ENCODE peak calls at places on chromosomes 6 and 20, in nine cellular contexts. N, H, D, J, X, M, U, L and K are unnamed samples.

GRCh38 chr20:3168079-3168828 is 5.1 kb downstream of the LZTS3 start:
- DNase-seq in N (peak; percentile 68), H (no peak), D (peak; percentile 83), J (peak; percentile 85), X (no peak), M (peak; percentile 76), U (peak; percentile 84), L (peak; percentile 65), K (peak; percentile 49)

GRCh38 chr20:53226788-53227187 is 254.6 kb downstream of the TSHZ2 start:
- DNase-seq in N (no peak), H (no peak), D (no peak), J (no peak), X (no peak), M (no peak), U (no peak), L (no peak), K (no peak)

GRCh38 chr6:85551264-85551663 is 42.4 kb downstream of the SNX14 start:
- DNase-seq in N (no peak), H (no peak), D (no peak), J (no peak), X (no peak), M (no peak), U (no peak), L (peak; percentile 52), K (no peak)

GRCh38 chr20:18738055-18738454 is 75.5 kb upstream of the SCP2D1 start:
- DNase-seq in N (no peak), H (no peak), D (no peak), J (no peak), X (no peak), M (no peak), U (no peak), L (no peak), K (no peak)

GRCh38 chr6:65787787-65788186 is 80.8 kb upstream of the EYS start:
- DNase-seq in N (peak; percentile 65), H (no peak), D (no peak), J (no peak), X (no peak), M (peak; percentile 32), U (peak; percentile 58), L (no peak), K (no peak)

GRCh38 chr6:13404115-13404891 is 76.0 kb upstream of the TBC1D7 start:
- DNase-seq in N (no peak), H (peak; percentile 25), D (no peak), J (no peak), X (peak; percentile 53), M (no peak), U (no peak), L (no peak), K (no peak)

GRCh38 chr6:85866373-85866740 is 223.7 kb upstream of the SYNCRIP start:
- DNase-seq in N (no peak), H (no peak), D (no peak), J (no peak), X (no peak), M (no peak), U (no peak), L (no peak), K (no peak)

GRCh38 chr6:26118999-26119398 is 31.8 kb downstream of the HFE start:
- DNase-seq in N (no peak), H (no peak), D (no peak), J (no peak), X (no peak), M (no peak), U (no peak), L (no peak), K (no peak)

GRCh38 chr6:166578536-166579233 is 7.8 kb downstream of the RAMACL start:
- DNase-seq in N (no peak), H (no peak), D (no peak), J (no peak), X (no peak), M (no peak), U (no peak), L (no peak), K (no peak)

GRCh38 chr6:29547573-29547972 is 12.0 kb downstream of the UBD start:
- DNase-seq in N (no peak), H (no peak), D (no peak), J (no peak), X (no peak), M (no peak), U (no peak), L (peak; percentile 61), K (no peak)

GRCh38 chr6:73134588-73134987 is 90.7 kb downstream of the KHDC1L start:
- DNase-seq in N (peak; percentile 73), H (peak; percentile 33), D (peak; percentile 37), J (peak; percentile 69), X (no peak), M (peak; percentile 40), U (peak; percentile 67), L (peak; percentile 88), K (no peak)

GRCh38 chr20:49631074-49631716 is 63.3 kb upstream of the PTGIS start:
- DNase-seq in N (no peak), H (no peak), D (no peak), J (no peak), X (no peak), M (no peak), U (no peak), L (no peak), K (no peak)

GRCh38 chr6:100116409-100117194 is 122.6 kb upstream of the MCHR2 start:
- DNase-seq in N (no peak), H (peak; percentile 75), D (no peak), J (no peak), X (no peak), M (no peak), U (no peak), L (peak; percentile 85), K (no peak)

GRCh38 chr6:164322533-164322932 is 908.0 kb downstream of the QKI start:
- DNase-seq in N (no peak), H (peak; percentile 81), D (no peak), J (no peak), X (no peak), M (no peak), U (no peak), L (no peak), K (no peak)

GRCh38 chr6:127207591-127208120 is 59.0 kb upstream of the RNF146 start:
- DNase-seq in N (no peak), H (peak; percentile 39), D (no peak), J (no peak), X (no peak), M (no peak), U (no peak), L (no peak), K (no peak)

GRCh38 chr6:72182337-72183246 is 296.2 kb downstream of the RIMS1 start:
- DNase-seq in N (no peak), H (peak; percentile 6), D (peak; percentile 89), J (peak; percentile 84), X (no peak), M (peak; percentile 43), U (peak; percentile 88), L (peak; percentile 81), K (no peak)

GRCh38 chr6:25277857-25278256 is 1.3 kb upstream of the CARMIL1 start:
- DNase-seq in N (no peak), H (no peak), D (no peak), J (no peak), X (no peak), M (no peak), U (no peak), L (peak; percentile 19), K (no peak)

GRCh38 chr6:157823001-157823522 is at the start of gene SNX9:
- DNase-seq in N (peak; percentile 93), H (no peak), D (peak; percentile 82), J (peak; percentile 87), X (peak; percentile 85), M (peak; percentile 92), U (peak; percentile 94), L (peak; percentile 88), K (peak; percentile 84)

GRCh38 chr20:63653974-63654680 is 903 bp upstream of the STMN3 start:
- DNase-seq in N (no peak), H (no peak), D (no peak), J (no peak), X (no peak), M (no peak), U (no peak), L (no peak), K (no peak)
- H3K27ac ChIP-seq in N (no peak overlapping the region), H (no peak overlapping the region), D (no peak overlapping the region), J (no peak overlapping the region), X (peak overlapping the region; percentile 57), M (no peak overlapping the region), U (no peak overlapping the region), L (no peak overlapping the region), K (peak overlapping the region; percentile 78)

GRCh38 chr6:7827142-7827541 is 83.4 kb downstream of the TXNDC5 start:
- DNase-seq in N (no peak), H (peak; percentile 25), D (no peak), J (no peak), X (no peak), M (peak; percentile 62), U (no peak), L (no peak), K (no peak)
- H3K27ac ChIP-seq in N (no peak overlapping the region), H (no peak overlapping the region), D (no peak overlapping the region), J (no peak overlapping the region), X (no peak overlapping the region), M (no peak overlapping the region), U (no peak overlapping the region), L (no peak overlapping the region), K (peak overlapping the region; percentile 37)

GRCh38 chr20:62141397-62142251 is 1.6 kb downstream of the PSMA7 start:
- DNase-seq in N (no peak), H (no peak), D (no peak), J (no peak), X (no peak), M (peak; percentile 52), U (peak; percentile 69), L (peak; percentile 58), K (no peak)
- H3K27ac ChIP-seq in N (no peak overlapping the region), H (peak overlapping the region; percentile 93), D (peak overlapping the region; percentile 99), J (peak overlapping the region; percentile 89), X (peak overlapping the region; percentile 94), M (peak overlapping the region; percentile 73), U (peak overlapping the region; percentile 88), L (no peak overlapping the region), K (peak overlapping the region; percentile 99)

GRCh38 chr20:47544240-47544639 is 42.6 kb downstream of the NCOA3 start:
- DNase-seq in N (no peak), H (peak; percentile 48), D (no peak), J (no peak), X (no peak), M (no peak), U (no peak), L (no peak), K (no peak)

GRCh38 chr20:47541355-47541922 is 39.8 kb downstream of the NCOA3 start:
- DNase-seq in N (no peak), H (no peak), D (no peak), J (no peak), X (no peak), M (no peak), U (no peak), L (no peak), K (no peak)

GRCh38 chr20:47540443-47541354 is 39.0 kb downstream of the NCOA3 start:
- DNase-seq in N (no peak), H (no peak), D (no peak), J (no peak), X (no peak), M (no peak), U (no peak), L (peak; percentile 44), K (no peak)

GRCh38 chr20:47544852-47545251 is 43.2 kb downstream of the NCOA3 start:
- DNase-seq in N (no peak), H (no peak), D (no peak), J (no peak), X (no peak), M (no peak), U (no peak), L (no peak), K (no peak)

DNA sequence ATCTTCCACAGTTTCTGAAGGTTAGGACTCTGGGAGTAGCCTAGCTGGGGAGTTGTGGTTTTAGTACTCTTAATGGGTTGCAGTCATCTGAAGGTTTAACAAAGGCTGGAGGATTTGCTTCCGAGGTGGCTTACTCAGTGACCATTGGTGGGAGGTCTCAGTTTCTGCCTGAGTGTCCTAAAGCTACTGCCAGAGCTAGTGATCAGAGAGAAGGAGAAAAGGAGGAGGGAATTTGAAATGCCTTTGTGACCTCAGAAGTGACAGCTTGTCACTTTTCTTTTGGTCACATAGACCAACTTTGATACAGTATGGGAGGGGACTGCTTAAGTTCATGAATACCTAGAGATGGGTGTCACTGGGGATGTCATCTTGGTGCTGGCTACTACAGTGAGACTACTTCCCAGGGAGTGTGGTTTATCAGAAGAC is 41.3 kb downstream of the NCOA3 start:
- DNase-seq in N (no peak), H (peak; percentile 45), D (no peak), J (no peak), X (no peak), M (no peak), U (no peak), L (no peak), K (no peak)
- H3K27ac ChIP-seq in N (no peak overlapping the region), H (peak overlapping the region; percentile 7), D (no peak overlapping the region), J (no peak overlapping the region), X (no peak overlapping the region), M (no peak overlapping the region), U (no peak overlapping the region), L (no peak overlapping the region), K (no peak overlapping the region)